ENCODE peak calls at places on chromosomes 2 and 18, in four cellular contexts. M is aorta, T is iris pigment epithelial cell, Y is ACHN. K is an unnamed sample.

GRCh38 chr2:238143239-238143951 is 4.9 kb downstream of the KLHL30 start:
- DNase-seq in M (peak), T (no peak), Y (peak), K (no peak)

GRCh38 chr2:166127217-166128155 is at the start of gene SCN1A:
- DNase-seq in M (no peak), T (peak), Y (peak), K (no peak)

GRCh38 chr18:46387426-46388131 is 269.4 kb downstream of the LOXHD1 start:
- DNase-seq in M (no peak), T (no peak), Y (peak), K (no peak)

GRCh38 chr2:172408143-172408766 is 19.1 kb upstream of the ITGA6 start:
- DNase-seq in M (no peak), T (no peak), Y (no peak), K (no peak)

GRCh38 chr2:153163055-153163454 is 315.5 kb downstream of the RPRM start:
- DNase-seq in M (no peak), T (peak), Y (peak), K (no peak)

GRCh38 chr2:98730053-98730850 is 680 bp downstream of the MGAT4A start:
- DNase-seq in M (peak), T (no peak), Y (no peak), K (peak)

GRCh38 chr2:232876071-232876977 is 6.3 kb downstream of the SNORC start:
- DNase-seq in M (no peak), T (no peak), Y (peak), K (peak)

GRCh38 chr2:28639836-28640235 is 111.8 kb upstream of the PPP1CB start:
- DNase-seq in M (no peak), T (peak), Y (no peak), K (no peak)

GRCh38 chr2:75199428-75200011 is at the start of gene TACR1:
- DNase-seq in M (peak), T (peak), Y (peak), K (peak)

GRCh38 chr2:36734304-36734703 is 37.8 kb downstream of the VIT start:
- DNase-seq in M (no peak), T (peak), Y (no peak), K (no peak)

GRCh38 chr2:38603402-38604265 is 906 bp upstream of the HNRNPLL start:
- DNase-seq in M (peak), T (peak), Y (peak), K (peak)

GRCh38 chr18:48933578-48934399 is 17.0 kb downstream of the SMAD7 start:
- DNase-seq in M (no peak), T (no peak), Y (no peak), K (no peak)

GRCh38 chr2:102004588-102004987 is 12.8 kb downstream of the IL1R2 start:
- DNase-seq in M (no peak), T (no peak), Y (no peak), K (no peak)

GRCh38 chr2:69943000-69943840 is 18.2 kb downstream of the ASPRV1 start:
- DNase-seq in M (no peak), T (no peak), Y (no peak), K (no peak)

GRCh38 chr2:145277922-145278321 is 758.0 kb upstream of the ZEB2 start:
- DNase-seq in M (no peak), T (peak), Y (no peak), K (no peak)

GRCh38 chr2:155633887-155634570 is 698.5 kb downstream of the NR4A2 start:
- DNase-seq in M (no peak), T (no peak), Y (no peak), K (no peak)

GRCh38 chr2:204643326-204643725 is 98.1 kb downstream of the PARD3B start:
- DNase-seq in M (no peak), T (peak), Y (no peak), K (no peak)

GRCh38 chr2:233264667-233265066 is 13.2 kb downstream of the ATG16L1 start:
- DNase-seq in M (no peak), T (no peak), Y (no peak), K (no peak)

GRCh38 chr18:12559319-12559718 is 98.6 kb downstream of the SPIRE1 start:
- DNase-seq in M (no peak), T (no peak), Y (no peak), K (no peak)

GRCh38 chr2:168116448-168116847 is 130.9 kb downstream of the STK39 start:
- DNase-seq in M (no peak), T (peak), Y (peak), K (no peak)

K was measured in sciatic nerve.